ENCODE peak calls at places on chromosomes 11 and 22, in nine cellular contexts. P, T, M, N, L, W, Z, R and H are unnamed samples.

GRCh38 chr11:122235615-122236014 is 119.6 kb upstream of the BLID start:
- DNase-seq in N (no peak), L (peak), M (peak), Z (no peak), W (peak), R (peak), T (no peak), P (no peak), H (no peak)

GRCh38 chr22:20065896-20066616 is 14.0 kb upstream of the DGCR8 start:
- DNase-seq in W (no peak), R (no peak), M (no peak), N (no peak), L (no peak), T (no peak), P (no peak), Z (no peak), H (no peak)

GRCh38 chr22:39684702-39685281 is 114.2 kb downstream of the CACNA1I start:
- DNase-seq in N (no peak), T (no peak), Z (no peak), P (no peak), M (no peak), L (no peak), W (no peak), R (no peak), H (no peak)

GRCh38 chr11:122101625-122102291 is 14.3 kb downstream of the BLID start:
- DNase-seq in L (peak), P (no peak), R (peak), N (no peak), W (peak), M (peak), Z (no peak), T (peak), H (peak)

GRCh38 chr22:20520093-20520511 is 12.7 kb downstream of the MED15 start:
- DNase-seq in N (peak), L (peak), P (peak), M (no peak), T (no peak), R (no peak), Z (no peak), W (no peak), H (peak)

GRCh38 chr11:65077466-65077865 is 6.4 kb downstream of the CDCA5 start:
- DNase-seq in M (no peak), L (no peak), W (no peak), N (no peak), P (no peak), Z (no peak), T (no peak), R (peak), H (no peak)

GRCh38 chr22:50299724-50300619 is 7.5 kb downstream of the PLXNB2 start:
- DNase-seq in L (no peak), T (no peak), R (peak), N (no peak), W (peak), M (no peak), Z (no peak), P (no peak), H (no peak)

GRCh38 chr22:19174106-19175025 is 4.2 kb downstream of the SLC25A1 start:
- DNase-seq in L (peak), R (peak), Z (no peak), P (no peak), W (peak), N (no peak), T (no peak), M (no peak), H (peak)

GRCh38 chr11:62777389-62777788 is 6.2 kb downstream of the TAF6L start:
- DNase-seq in R (no peak), T (no peak), N (no peak), M (no peak), W (no peak), L (no peak), Z (no peak), P (no peak), H (no peak)

GRCh38 chr22:40509401-40510134 is 127.0 kb downstream of the MRTFA start:
- DNase-seq in W (peak), Z (no peak), T (no peak), N (no peak), L (peak), M (peak), P (no peak), R (peak), H (peak)

GRCh38 chr11:8652140-8652539 is 30.3 kb downstream of the TRIM66 start:
- DNase-seq in P (no peak), N (no peak), Z (no peak), W (no peak), R (peak), L (peak), T (no peak), M (peak), H (peak)